ENCODE peak calls at places on chromosomes 3 and 15, in seven cellular contexts. K is breast epithelium; G is heart right ventricle; D is tibial nerve; T is CD4-positive, alpha-beta memory T cell; W is PC-9; J is endothelial cell of umbilical vein. E is an unnamed sample. For H3K4me1, the result is how much of the 10 kb centered on the place peaks cover.

GRCh38 chr15:80567721-80568157 is 127.4 kb upstream of the ABHD17C start:
- DNase-seq in K (peak), G (peak), D (peak), T (peak), W (peak), J (peak), E (peak)

GRCh38 chr3:4355401-4356224 is 52.4 kb downstream of the SETMAR start:
- DNase-seq in K (no peak), G (peak), D (peak), T (no peak), W (no peak), J (peak), E (peak)

GRCh38 chr3:62451211-62451892 is 78.0 kb upstream of the FEZF2 start:
- DNase-seq in K (no peak), G (no peak), D (no peak), T (no peak), W (no peak), J (no peak), E (no peak)

GRCh38 chr3:64681827-64682226 is 6.0 kb downstream of the ADAMTS9 start:
- DNase-seq in K (no peak), G (no peak), D (no peak), T (no peak), W (no peak), J (no peak), E (no peak)

GRCh38 chr3:33722626-33723370 is 4.7 kb upstream of the CLASP2 start:
- DNase-seq in K (no peak), G (no peak), D (no peak), T (no peak), W (no peak), J (peak), E (no peak)

GRCh38 chr3:112847692-112848091 is 1.0 kb upstream of the CD200R1L start:
- DNase-seq in K (no peak), G (no peak), D (no peak), T (peak), W (no peak), J (no peak), E (peak)

GRCh38 chr15:93982226-93982641 is 249.1 kb upstream of the MCTP2 start:
- DNase-seq in K (peak), G (peak), D (peak), T (no peak), W (no peak), J (no peak), E (no peak)

GRCh38 chr3:153055779-153056178 is 106.2 kb upstream of the RAP2B start:
- DNase-seq in K (no peak), G (no peak), D (no peak), T (no peak), W (no peak), J (no peak), E (no peak)

GRCh38 chr15:94126999-94127398 is 104.4 kb upstream of the MCTP2 start:
- DNase-seq in K (no peak), G (no peak), D (no peak), T (no peak), W (no peak), J (no peak), E (no peak)

GRCh38 chr3:61572879-61573278 is 11.5 kb downstream of the PTPRG start:
- DNase-seq in K (no peak), G (no peak), D (no peak), T (no peak), W (no peak), J (no peak), E (no peak)

GRCh38 chr3:166340604-166341003 is 503.4 kb upstream of the BCHE start:
- DNase-seq in K (no peak), G (no peak), D (no peak), T (no peak), W (no peak), J (no peak), E (no peak)

GRCh38 chr15:25180606-25181289 is 226.0 kb downstream of the SNRPN start:
- DNase-seq in K (peak), G (no peak), D (no peak), T (no peak), W (no peak), J (no peak), E (no peak)

GRCh38 chr3:16828815-16829214 is 55.9 kb upstream of the PLCL2 start:
- DNase-seq in K (no peak), G (no peak), D (no peak), T (peak), W (peak), J (peak), E (peak)

GRCh38 chr3:138812806-138813205 is 21.9 kb downstream of the PIK3CB start:
- DNase-seq in K (no peak), G (no peak), D (no peak), T (no peak), W (no peak), J (no peak), E (no peak)

GRCh38 chr3:12870942-12871341 is 29.6 kb upstream of the RPL32 start:
- DNase-seq in K (no peak), G (peak), D (peak), T (no peak), W (no peak), J (no peak), E (peak)

GRCh38 chr3:143538577-143538981 is 309.7 kb downstream of the SLC9A9 start:
- DNase-seq in K (no peak), G (no peak), D (no peak), T (no peak), W (no peak), J (peak), E (no peak)

GRCh38 chr15:72306211-72306785 is 13.7 kb downstream of the CELF6 start:
- DNase-seq in K (no peak), G (no peak), D (no peak), T (peak), W (no peak), J (no peak), E (no peak)

DNA sequence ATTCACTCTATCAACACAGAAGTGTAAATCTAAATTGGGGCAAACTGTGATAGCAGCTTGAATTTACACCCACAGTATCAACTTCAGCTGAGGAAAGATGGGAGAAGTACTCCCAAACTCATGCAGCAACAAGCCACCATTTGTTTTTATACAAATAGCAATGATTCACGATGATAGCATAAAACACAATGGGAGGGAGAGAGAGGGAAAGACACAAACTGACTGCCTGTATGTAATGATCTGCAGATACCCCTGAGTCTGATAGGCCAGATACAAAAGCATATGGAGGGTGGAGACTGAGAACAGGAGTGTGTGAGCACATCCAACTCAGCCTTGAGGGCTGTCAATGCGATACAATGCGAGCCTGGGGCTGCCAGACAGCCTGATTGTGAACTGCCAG is 79.2 kb downstream of the CNTN3 start:
- DNase-seq in K (no peak), G (no peak), D (no peak), T (no peak), W (no peak), J (no peak), E (no peak)
- H3K4me1 ChIP-seq in K (under half), G (under half), D (under half), T (under half), W (under half), J (under half), E (under half)

DNA sequence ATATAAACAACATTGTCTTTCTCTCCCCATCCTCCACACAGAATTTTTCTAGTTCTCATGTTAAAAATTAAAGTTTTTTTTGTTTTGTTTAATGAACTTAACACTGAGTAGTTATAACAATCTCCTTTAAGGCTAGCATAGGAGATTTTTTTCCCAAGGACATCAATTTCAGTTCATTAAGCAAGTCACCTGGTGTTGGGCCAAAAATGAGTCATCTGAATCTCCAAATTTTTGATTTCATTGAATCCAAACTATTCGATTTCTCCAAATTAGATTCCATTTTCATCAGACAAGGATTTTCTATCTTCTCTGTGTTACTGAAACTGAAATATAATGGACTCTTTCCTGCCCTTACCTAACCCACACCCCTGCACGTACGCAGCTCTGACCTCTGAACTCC is 631.4 kb upstream of the MDFIC2 start:
- DNase-seq in K (no peak), G (no peak), D (no peak), T (no peak), W (no peak), J (no peak), E (no peak)
- H3K27ac ChIP-seq in K (no peak), G (no peak), D (no peak), T (no peak), W (no peak), J (no peak), E (no peak)

GRCh38 chr3:187743195-187744141 is 1.8 kb downstream of the BCL6 start:
- DNase-seq in K (peak), G (peak), D (peak), T (peak), W (peak), J (peak), E (peak)

GRCh38 chr3:187744169-187745151 is 808 bp downstream of the BCL6 start:
- DNase-seq in K (peak), G (peak), D (no peak), T (peak), W (peak), J (peak), E (peak)

GRCh38 chr3:187746479-187747335 is 1.4 kb upstream of the BCL6 start:
- DNase-seq in K (peak), G (no peak), D (no peak), T (no peak), W (no peak), J (no peak), E (no peak)

GRCh38 chr3:187746059-187746453 is 788 bp upstream of the BCL6 start:
- DNase-seq in K (no peak), G (no peak), D (no peak), T (no peak), W (no peak), J (no peak), E (no peak)

DNA sequence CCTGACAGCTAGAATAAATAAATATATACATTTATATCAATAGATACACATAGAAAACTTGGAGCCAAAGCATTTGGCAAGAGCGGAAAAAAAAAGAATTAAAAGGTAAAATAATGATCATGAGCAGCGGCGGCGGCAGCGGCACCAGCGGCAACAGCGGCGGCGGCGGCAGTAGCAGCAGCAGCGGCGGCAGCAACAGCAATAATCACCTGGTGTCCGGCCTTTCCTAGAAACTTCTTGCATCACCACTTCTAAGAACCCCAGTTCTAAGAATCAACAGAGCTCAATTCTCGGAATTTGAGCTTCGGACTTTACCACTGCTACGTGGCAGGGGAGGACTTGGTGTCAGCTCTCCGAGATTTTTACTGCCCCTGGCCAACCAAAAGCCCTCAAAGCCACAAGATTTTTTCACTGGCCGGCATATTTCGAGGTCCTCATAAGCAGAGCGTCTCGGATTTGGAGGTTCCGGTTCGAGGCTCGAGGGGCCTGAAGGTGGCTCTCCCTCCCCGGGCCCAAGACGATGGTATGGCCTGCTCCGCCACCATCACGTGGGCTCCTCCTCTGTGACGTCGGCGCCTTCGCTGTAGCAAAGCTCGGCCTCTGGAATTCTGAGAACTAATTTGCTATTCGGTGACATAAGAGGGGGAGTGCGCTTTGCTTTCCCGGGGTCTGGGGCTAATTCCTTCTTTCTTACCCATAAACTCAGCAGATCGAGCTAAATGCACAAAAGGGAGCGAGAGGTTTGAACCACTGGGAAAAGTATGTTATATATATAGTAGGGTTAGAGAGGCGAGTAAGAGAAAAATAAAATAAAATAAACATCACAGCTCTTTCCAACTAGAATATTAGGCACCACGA is at the start of gene BCL6:
- DNase-seq in K (peak), G (peak), D (peak), T (peak), W (peak), J (peak), E (peak)
- H3K4me1 ChIP-seq in K (under half), G (under half), D (under half), T (half or more), W (under half), J (under half), E (under half)

GRCh38 chr3:127604546-127605165 is 6.4 kb downstream of the MCM2 start:
- DNase-seq in K (no peak), G (no peak), D (no peak), T (no peak), W (no peak), J (no peak), E (no peak)

GRCh38 chr3:127606086-127606805 is 8.0 kb downstream of the MCM2 start:
- DNase-seq in K (no peak), G (no peak), D (no peak), T (no peak), W (no peak), J (no peak), E (no peak)

GRCh38 chr3:127607675-127608361 is 9.6 kb downstream of the MCM2 start:
- DNase-seq in K (no peak), G (no peak), D (no peak), T (no peak), W (no peak), J (no peak), E (no peak)

GRCh38 chr3:127608362-127608718 is 10.1 kb downstream of the MCM2 start:
- DNase-seq in K (no peak), G (peak), D (no peak), T (no peak), W (no peak), J (no peak), E (no peak)

DNA sequence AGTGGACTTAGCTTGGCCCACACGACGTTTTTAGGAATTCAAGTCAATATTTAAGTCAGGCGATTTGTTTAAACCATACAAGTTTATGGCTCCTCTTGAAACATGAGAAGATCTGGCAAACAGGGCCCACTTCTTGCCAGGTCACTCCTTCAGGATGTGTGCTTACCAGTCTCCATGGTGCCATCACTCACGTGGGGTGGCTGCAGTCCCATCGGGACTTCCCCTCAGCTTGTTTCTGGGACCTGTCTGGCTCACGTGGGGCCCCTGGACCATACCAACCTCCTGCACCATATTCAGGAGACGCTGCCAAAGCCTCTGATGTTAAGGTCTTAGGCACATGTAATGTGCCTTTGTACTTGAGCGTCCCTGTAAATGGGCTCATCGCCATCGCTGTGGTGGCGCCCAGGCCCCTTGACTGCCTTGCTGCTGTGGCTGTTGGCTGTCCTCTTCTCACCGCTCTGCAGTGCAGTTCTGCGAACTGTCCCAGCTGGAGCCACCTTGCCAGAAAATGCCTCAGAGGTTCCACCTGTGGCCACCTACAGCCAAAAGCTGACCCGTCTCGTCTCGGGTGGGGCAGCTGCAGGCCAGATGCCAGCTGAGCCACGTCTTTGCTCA is 8.9 kb downstream of the MCM2 start:
- DNase-seq in K (no peak), G (no peak), D (no peak), T (no peak), W (no peak), J (no peak), E (no peak)
- H3K27ac ChIP-seq in K (no peak), G (peak), D (no peak), T (no peak), W (no peak), J (no peak), E (no peak)

DNA sequence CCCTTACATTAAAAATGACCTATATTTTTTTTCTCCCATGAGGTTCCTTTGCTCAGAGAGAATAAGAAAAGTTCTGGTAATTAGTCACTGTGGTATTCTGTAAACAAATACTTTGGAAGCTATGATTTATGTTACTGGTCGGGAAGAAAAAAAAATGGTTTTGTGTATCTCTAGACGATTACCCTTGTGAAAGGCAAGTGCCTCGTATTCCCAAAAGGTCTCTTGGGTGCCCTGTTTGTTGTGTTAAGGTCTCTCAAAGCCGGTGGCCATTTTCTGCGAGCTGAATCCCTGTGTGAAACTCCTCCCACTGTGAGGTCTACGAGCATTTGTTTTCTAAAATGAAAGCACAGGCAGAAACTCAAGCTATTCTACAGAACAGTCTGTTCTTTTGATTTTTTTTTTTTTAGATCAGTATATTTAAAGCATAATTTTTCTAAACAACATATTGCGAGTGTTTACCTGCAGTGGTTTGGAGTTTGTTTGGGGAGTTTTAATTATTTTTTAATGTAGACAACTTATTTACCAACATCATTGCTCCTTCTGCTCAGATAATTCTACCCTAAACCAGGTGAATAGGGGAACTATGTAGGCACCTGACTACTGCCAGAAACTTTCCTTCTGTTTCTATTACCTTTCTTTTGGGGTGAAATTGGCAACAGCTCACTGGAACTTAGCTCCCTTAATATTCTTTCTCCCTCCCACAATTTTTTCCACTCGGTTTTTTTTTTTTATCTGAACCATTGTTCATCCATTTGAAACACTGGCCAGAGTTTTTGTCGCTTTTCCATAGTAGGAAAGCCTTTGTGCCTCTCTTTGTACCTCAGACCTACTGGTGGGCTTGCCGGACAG is 44.0 kb downstream of the ZBTB38 start:
- DNase-seq in K (peak), G (peak), D (peak), T (peak), W (peak), J (peak), E (peak)
- H3K4me1 ChIP-seq in K (under half), G (half or more), D (under half), T (half or more), W (under half), J (half or more), E (under half)

GRCh38 chr15:73685981-73686380 is 1.8 kb downstream of the CD276 start:
- DNase-seq in K (no peak), G (no peak), D (no peak), T (no peak), W (no peak), J (no peak), E (no peak)
- H3K27ac ChIP-seq in K (peak), G (peak), D (no peak), T (no peak), W (no peak), J (no peak), E (no peak)

GRCh38 chr15:71120428-71120944 is 5.2 kb downstream of the THSD4 start:
- DNase-seq in K (no peak), G (no peak), D (no peak), T (no peak), W (no peak), J (no peak), E (no peak)
- H3K4me1 ChIP-seq in K (under half), G (half or more), D (under half), T (under half), W (under half), J (under half), E (under half)

DNA sequence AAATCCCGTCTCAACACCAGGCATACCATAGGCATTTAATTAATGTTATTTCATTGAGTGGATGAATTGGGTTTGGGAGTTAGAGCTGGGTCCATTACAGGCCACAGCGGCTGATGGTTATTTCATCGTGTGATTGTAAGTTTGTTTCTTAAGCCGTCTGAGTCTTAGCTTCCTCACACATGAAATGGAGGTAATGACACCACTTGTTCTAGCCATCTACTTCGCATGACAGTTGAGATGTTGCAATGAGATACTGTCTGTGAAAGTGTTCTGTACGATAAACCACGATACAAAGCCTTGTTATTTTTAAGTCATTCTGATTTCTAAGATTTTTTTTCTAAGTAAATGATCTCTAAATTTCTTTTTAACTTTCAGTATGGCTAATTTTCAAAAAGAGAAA is 8.6 kb upstream of the TP63 start:
- DNase-seq in K (no peak), G (no peak), D (no peak), T (no peak), W (no peak), J (no peak), E (no peak)
- H3K27ac ChIP-seq in K (no peak), G (no peak), D (no peak), T (no peak), W (no peak), J (no peak), E (no peak)